ENCODE peak calls at places on chromosome 7, in nine cellular contexts. Z, U, A, C, D, J, W, M and F are unnamed samples.

GRCh38 chr7:128792471-128793183 is 859 bp downstream of the CCDC136 start:
- DNase-seq in Z (no peak), U (no peak), A (no peak), C (no peak), D (peak; percentile 78), J (no peak), W (no peak), M (no peak), F (no peak)

GRCh38 chr7:25949672-25950487 is 202.1 kb upstream of the NFE2L3 start:
- DNase-seq in Z (no peak), U (no peak), A (peak; percentile 74), C (peak; percentile 73), D (no peak), J (peak; percentile 54), W (no peak), M (peak; percentile 29), F (no peak)

GRCh38 chr7:7830122-7830878 is 111.9 kb upstream of the RPA3 start:
- DNase-seq in Z (no peak), U (peak; percentile 22), A (no peak), C (peak; percentile 70), D (no peak), J (no peak), W (no peak), M (no peak), F (no peak)

GRCh38 chr7:158740013-158740656 is 35.5 kb upstream of the NCAPG2 start:
- DNase-seq in Z (no peak), U (no peak), A (no peak), C (no peak), D (peak; percentile 78), J (no peak), W (peak; percentile 68), M (no peak), F (no peak)

GRCh38 chr7:2719007-2719406 is 31.0 kb downstream of the AMZ1 start:
- DNase-seq in Z (no peak), U (no peak), A (peak; percentile 59), C (peak; percentile 29), D (no peak), J (no peak), W (no peak), M (peak; percentile 63), F (peak; percentile 79)

GRCh38 chr7:158828343-158829020 is 827 bp downstream of the ESYT2 start:
- DNase-seq in Z (peak; percentile 65), U (no peak), A (peak; percentile 69), C (peak; percentile 65), D (peak; percentile 85), J (peak; percentile 33), W (no peak), M (peak; percentile 30), F (peak; percentile 46)

GRCh38 chr7:24702674-24703235 is 54.5 kb downstream of the GSDME start:
- DNase-seq in Z (no peak), U (no peak), A (no peak), C (no peak), D (no peak), J (no peak), W (no peak), M (no peak), F (no peak)

GRCh38 chr7:129828989-129829676 is 123.6 kb downstream of the UBE2H start:
- DNase-seq in Z (no peak), U (no peak), A (no peak), C (no peak), D (no peak), J (no peak), W (no peak), M (no peak), F (no peak)

GRCh38 chr7:3033136-3033535 is 10.5 kb downstream of the CARD11 start:
- DNase-seq in Z (no peak), U (no peak), A (no peak), C (no peak), D (no peak), J (no peak), W (no peak), M (no peak), F (no peak)

GRCh38 chr7:81155654-81156373 is 237.0 kb upstream of the SEMA3C start:
- DNase-seq in Z (no peak), U (peak; percentile 55), A (no peak), C (no peak), D (no peak), J (no peak), W (no peak), M (no peak), F (no peak)

GRCh38 chr7:99782012-99782953 is 1.7 kb downstream of the CYP3A4 start:
- DNase-seq in Z (no peak), U (no peak), A (no peak), C (no peak), D (no peak), J (no peak), W (no peak), M (no peak), F (no peak)

GRCh38 chr7:121016976-121017375 is 28.5 kb downstream of the CPED1 start:
- DNase-seq in Z (no peak), U (no peak), A (no peak), C (no peak), D (peak; percentile 67), J (no peak), W (no peak), M (no peak), F (no peak)

GRCh38 chr7:131826960-131827359 is 270.5 kb upstream of the PODXL start:
- DNase-seq in Z (no peak), U (no peak), A (no peak), C (no peak), D (no peak), J (no peak), W (no peak), M (no peak), F (no peak)

GRCh38 chr7:32536585-32536984 is 41.3 kb downstream of the AVL9 start:
- DNase-seq in Z (no peak), U (no peak), A (no peak), C (no peak), D (no peak), J (no peak), W (peak; percentile 7), M (no peak), F (no peak)

DNA sequence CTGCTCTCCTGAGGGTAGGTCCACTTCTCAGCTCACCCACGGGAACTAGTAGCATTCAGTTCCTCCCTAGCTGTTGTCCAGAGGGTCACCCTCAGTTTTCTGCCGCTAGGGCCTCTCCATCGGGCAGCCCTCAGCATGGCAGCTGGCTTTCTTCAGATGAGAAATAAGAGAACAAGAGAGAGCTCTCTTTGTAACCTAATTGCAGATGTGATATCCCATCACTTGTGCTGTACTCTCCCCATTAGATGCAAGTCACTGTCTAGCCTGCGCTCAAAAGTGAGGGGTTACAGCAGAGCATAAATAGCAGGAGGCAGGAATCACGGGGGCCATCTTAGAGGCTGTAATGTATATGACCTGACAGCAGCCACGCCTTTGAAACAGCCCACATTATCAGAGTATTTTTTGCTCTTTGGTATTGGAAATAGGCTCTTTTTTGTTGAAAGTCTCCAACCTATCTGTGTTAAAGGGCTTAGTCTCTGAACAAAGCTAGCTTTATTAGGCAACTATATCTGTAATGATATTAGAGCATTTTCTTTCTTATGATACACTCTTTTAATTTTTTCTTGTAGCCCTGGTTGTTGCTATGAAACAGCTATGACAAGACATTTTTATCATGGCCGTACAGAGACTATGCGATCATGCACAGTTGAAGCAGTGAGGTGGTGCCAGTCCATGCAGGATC is 45.7 kb downstream of the CROT start:
- DNase-seq in Z (no peak), U (no peak), A (no peak), C (no peak), D (no peak), J (no peak), W (no peak), M (no peak), F (no peak)
- TF ChIP-seq CTCF in Z (no peak), U (no peak), A (no peak), C (no peak), D (no peak), J (no peak), W (no peak), M (no peak), F (no peak)

GRCh38 chr7:153604-154003 is 38.8 kb upstream of the FAM20C start:
- DNase-seq in Z (no peak), U (no peak), A (no peak), C (no peak), D (no peak), J (no peak), W (no peak), M (no peak), F (no peak)

GRCh38 chr7:156111-157007 is 36.0 kb upstream of the FAM20C start:
- DNase-seq in Z (no peak), U (no peak), A (no peak), C (no peak), D (no peak), J (no peak), W (no peak), M (no peak), F (no peak)

GRCh38 chr7:154096-154835 is 38.1 kb upstream of the FAM20C start:
- DNase-seq in Z (no peak), U (no peak), A (no peak), C (no peak), D (no peak), J (no peak), W (no peak), M (no peak), F (no peak)

GRCh38 chr7:157008-157310 is 35.4 kb upstream of the FAM20C start:
- DNase-seq in Z (no peak), U (no peak), A (no peak), C (no peak), D (no peak), J (no peak), W (no peak), M (no peak), F (no peak)

GRCh38 chr7:155369-156000 is 36.9 kb upstream of the FAM20C start:
- DNase-seq in Z (no peak), U (no peak), A (no peak), C (no peak), D (no peak), J (no peak), W (no peak), M (no peak), F (no peak)
- TF ChIP-seq CTCF in Z (no peak), U (no peak), A (no peak), C (no peak), D (no peak), J (no peak), W (no peak), M (no peak), F (no peak)

GRCh38 chr7:19744075-19744474 is 29.3 kb downstream of the TMEM196 start:
- DNase-seq in Z (no peak), U (no peak), A (no peak), C (no peak), D (no peak), J (no peak), W (no peak), M (no peak), F (no peak)

GRCh38 chr7:19752045-19752444 is 21.4 kb downstream of the TMEM196 start:
- DNase-seq in Z (no peak), U (no peak), A (no peak), C (no peak), D (no peak), J (no peak), W (no peak), M (no peak), F (no peak)

GRCh38 chr7:19749658-19750057 is 23.8 kb downstream of the TMEM196 start:
- DNase-seq in Z (no peak), U (no peak), A (no peak), C (no peak), D (no peak), J (no peak), W (no peak), M (no peak), F (no peak)

GRCh38 chr7:19747740-19748339 is 25.6 kb downstream of the TMEM196 start:
- DNase-seq in Z (no peak), U (peak; percentile 25), A (peak; percentile 3), C (no peak), D (no peak), J (no peak), W (no peak), M (peak; percentile 40), F (peak; percentile 44)
- TF ChIP-seq CTCF in Z (peak; percentile 59), U (peak; percentile 65), A (peak; percentile 69), C (peak; percentile 52), D (peak; percentile 55), J (peak; percentile 82), W (peak; percentile 62), M (peak; percentile 42), F (peak; percentile 62)

GRCh38 chr7:118169146-118169545 is 14.8 kb upstream of the LSM8 start:
- DNase-seq in Z (no peak), U (no peak), A (no peak), C (no peak), D (no peak), J (no peak), W (no peak), M (no peak), F (no peak)
- TF ChIP-seq CTCF in Z (no peak), U (no peak), A (no peak), C (no peak), D (no peak), J (no peak), W (peak; percentile 34), M (no peak), F (no peak)